ENCODE peak calls at places on chromosomes 13 and 19, in ten cellular contexts. One of them, this sample, is unnamed.

GRCh38 chr19:50893047-50893737 is 18.0 kb downstream of the KLK4 start:
- DNase-seq in T47D: no peak
- DNase-seq in activated naive CD8-positive, alpha-beta T cell treated with anti-CD3 and anti-CD28 coated beads, Interleukin-2, amount 50 U/mL, for 24 hours: no peak
- DNase-seq in activated CD4-positive, alpha-beta T cell treated with anti-CD3 and anti-CD28 coated beads, Interleukin-2, amount 50 U/mL, for 48 hours: no peak
- DNase-seq in NCI-H1092: no peak
- DNase-seq in EH: no peak
- DNase-seq in mesothelial cell of epicardium: no peak
- DNase-seq in heart right ventricle: no peak
- DNase-seq in neural crest cell: no peak
- DNase-seq in mucosa of gallbladder: no peak
- DNase-seq in this sample: no peak

GRCh38 chr19:10603873-10604459 is 16.9 kb upstream of the AP1M2 start:
- DNase-seq in T47D: no peak
- DNase-seq in activated naive CD8-positive, alpha-beta T cell treated with anti-CD3 and anti-CD28 coated beads, Interleukin-2, amount 50 U/mL, for 24 hours: peak; percentile 34
- DNase-seq in activated CD4-positive, alpha-beta T cell treated with anti-CD3 and anti-CD28 coated beads, Interleukin-2, amount 50 U/mL, for 48 hours: peak; percentile 22
- DNase-seq in NCI-H1092: no peak
- DNase-seq in EH: peak; percentile 66
- DNase-seq in mesothelial cell of epicardium: no peak
- DNase-seq in heart right ventricle: no peak
- DNase-seq in neural crest cell: no peak
- DNase-seq in mucosa of gallbladder: no peak
- DNase-seq in this sample: peak; percentile 73

GRCh38 chr19:17294051-17294891 is 9.0 kb downstream of the ABHD8 start:
- DNase-seq in T47D: peak; percentile 62
- DNase-seq in activated naive CD8-positive, alpha-beta T cell treated with anti-CD3 and anti-CD28 coated beads, Interleukin-2, amount 50 U/mL, for 24 hours: peak; percentile 76
- DNase-seq in activated CD4-positive, alpha-beta T cell treated with anti-CD3 and anti-CD28 coated beads, Interleukin-2, amount 50 U/mL, for 48 hours: peak; percentile 70
- DNase-seq in NCI-H1092: no peak
- DNase-seq in EH: peak; percentile 46
- DNase-seq in mesothelial cell of epicardium: no peak
- DNase-seq in heart right ventricle: no peak
- DNase-seq in neural crest cell: peak; percentile 37
- DNase-seq in mucosa of gallbladder: no peak
- DNase-seq in this sample: peak; percentile 78

GRCh38 chr13:56837161-56837560 is 303.6 kb upstream of the PRR20A start:
- DNase-seq in T47D: no peak
- DNase-seq in activated naive CD8-positive, alpha-beta T cell treated with anti-CD3 and anti-CD28 coated beads, Interleukin-2, amount 50 U/mL, for 24 hours: no peak
- DNase-seq in activated CD4-positive, alpha-beta T cell treated with anti-CD3 and anti-CD28 coated beads, Interleukin-2, amount 50 U/mL, for 48 hours: no peak
- DNase-seq in NCI-H1092: no peak
- DNase-seq in EH: no peak
- DNase-seq in mesothelial cell of epicardium: no peak
- DNase-seq in heart right ventricle: no peak
- DNase-seq in neural crest cell: no peak
- DNase-seq in mucosa of gallbladder: no peak
- DNase-seq in this sample: no peak

GRCh38 chr19:3932931-3933810 is at the start of gene NMRK2:
- DNase-seq in T47D: no peak
- DNase-seq in activated naive CD8-positive, alpha-beta T cell treated with anti-CD3 and anti-CD28 coated beads, Interleukin-2, amount 50 U/mL, for 24 hours: peak; percentile 14
- DNase-seq in activated CD4-positive, alpha-beta T cell treated with anti-CD3 and anti-CD28 coated beads, Interleukin-2, amount 50 U/mL, for 48 hours: peak; percentile 5
- DNase-seq in NCI-H1092: no peak
- DNase-seq in EH: no peak
- DNase-seq in mesothelial cell of epicardium: no peak
- DNase-seq in heart right ventricle: peak; percentile 54
- DNase-seq in neural crest cell: no peak
- DNase-seq in mucosa of gallbladder: no peak
- DNase-seq in this sample: peak; percentile 45

GRCh38 chr19:48642862-48643261 is 3.1 kb downstream of the CA11 start:
- DNase-seq in T47D: no peak
- DNase-seq in activated naive CD8-positive, alpha-beta T cell treated with anti-CD3 and anti-CD28 coated beads, Interleukin-2, amount 50 U/mL, for 24 hours: no peak
- DNase-seq in activated CD4-positive, alpha-beta T cell treated with anti-CD3 and anti-CD28 coated beads, Interleukin-2, amount 50 U/mL, for 48 hours: no peak
- DNase-seq in NCI-H1092: no peak
- DNase-seq in EH: no peak
- DNase-seq in mesothelial cell of epicardium: no peak
- DNase-seq in heart right ventricle: no peak
- DNase-seq in neural crest cell: no peak
- DNase-seq in mucosa of gallbladder: no peak
- DNase-seq in this sample: no peak

GRCh38 chr19:13037161-13037560 is 41.9 kb downstream of the NFIX start:
- DNase-seq in T47D: no peak
- DNase-seq in activated naive CD8-positive, alpha-beta T cell treated with anti-CD3 and anti-CD28 coated beads, Interleukin-2, amount 50 U/mL, for 24 hours: no peak
- DNase-seq in activated CD4-positive, alpha-beta T cell treated with anti-CD3 and anti-CD28 coated beads, Interleukin-2, amount 50 U/mL, for 48 hours: no peak
- DNase-seq in NCI-H1092: no peak
- DNase-seq in EH: peak; percentile 94
- DNase-seq in mesothelial cell of epicardium: no peak
- DNase-seq in heart right ventricle: no peak
- DNase-seq in neural crest cell: no peak
- DNase-seq in mucosa of gallbladder: no peak
- DNase-seq in this sample: no peak

GRCh38 chr13:111043575-111043982 is 71.5 kb upstream of the ARHGEF7 start:
- DNase-seq in T47D: no peak
- DNase-seq in activated naive CD8-positive, alpha-beta T cell treated with anti-CD3 and anti-CD28 coated beads, Interleukin-2, amount 50 U/mL, for 24 hours: no peak
- DNase-seq in activated CD4-positive, alpha-beta T cell treated with anti-CD3 and anti-CD28 coated beads, Interleukin-2, amount 50 U/mL, for 48 hours: no peak
- DNase-seq in NCI-H1092: no peak
- DNase-seq in EH: peak; percentile 46
- DNase-seq in mesothelial cell of epicardium: no peak
- DNase-seq in heart right ventricle: peak; percentile 73
- DNase-seq in neural crest cell: no peak
- DNase-seq in mucosa of gallbladder: no peak
- DNase-seq in this sample: no peak

GRCh38 chr13:71517004-71517403 is 350.0 kb downstream of the DACH1 start:
- DNase-seq in T47D: no peak
- DNase-seq in activated naive CD8-positive, alpha-beta T cell treated with anti-CD3 and anti-CD28 coated beads, Interleukin-2, amount 50 U/mL, for 24 hours: no peak
- DNase-seq in activated CD4-positive, alpha-beta T cell treated with anti-CD3 and anti-CD28 coated beads, Interleukin-2, amount 50 U/mL, for 48 hours: no peak
- DNase-seq in NCI-H1092: no peak
- DNase-seq in EH: no peak
- DNase-seq in mesothelial cell of epicardium: no peak
- DNase-seq in heart right ventricle: no peak
- DNase-seq in neural crest cell: no peak
- DNase-seq in mucosa of gallbladder: no peak
- DNase-seq in this sample: no peak